ENCODE peak calls at places on chromosomes 4 and X, in four cellular contexts. J is HCT116, M is SK-N-SH, K is H1. A is an unnamed sample.

GRCh38 chr4:40688446-40689095 is 58.9 kb upstream of the RBM47 start:
- DNase-seq in J (no peak), M (no peak), K (no peak), A (no peak)

GRCh38 chr4:24736066-24736465 is 59.3 kb upstream of the SOD3 start:
- DNase-seq in J (peak; percentile 27), M (no peak), K (no peak), A (no peak)

GRCh38 chr4:182795446-182796238 is 121.5 kb downstream of the DCTD start:
- DNase-seq in J (no peak), M (no peak), K (no peak), A (no peak)

GRCh38 chr4:22385615-22386014 is 130.3 kb downstream of the ADGRA3 start:
- DNase-seq in J (peak; percentile 59), M (no peak), K (no peak), A (no peak)

GRCh38 chr4:43089730-43090129 is 197.2 kb downstream of the GRXCR1 start:
- DNase-seq in J (no peak), M (no peak), K (no peak), A (no peak)

GRCh38 chrX:40325161-40325560 is 227.4 kb upstream of the BCOR start:
- DNase-seq in J (no peak), M (no peak), K (no peak), A (no peak)

GRCh38 chr4:82104578-82104977 is 269.2 kb downstream of the HNRNPD start:
- DNase-seq in J (no peak), M (no peak), K (peak; percentile 7), A (no peak)

GRCh38 chrX:118392726-118393125 is 46.8 kb downstream of the WDR44 start:
- DNase-seq in J (no peak), M (no peak), K (no peak), A (no peak)

GRCh38 chr4:78370625-78371372 is 180.8 kb upstream of the ANXA3 start:
- DNase-seq in J (no peak), M (no peak), K (no peak), A (peak; percentile 37)

GRCh38 chr4:186701273-186701672 is 22.4 kb downstream of the FAT1 start:
- DNase-seq in J (no peak), M (no peak), K (no peak), A (no peak)

GRCh38 chr4:107520368-107520767 is 199.7 kb downstream of the PAPSS1 start:
- DNase-seq in J (no peak), M (no peak), K (no peak), A (no peak)

GRCh38 chr4:40210776-40211175 is 13.9 kb downstream of the RHOH start:
- DNase-seq in J (no peak), M (no peak), K (no peak), A (no peak)

GRCh38 chr4:65861993-65862392 is 191.7 kb upstream of the EPHA5 start:
- DNase-seq in J (no peak), M (no peak), K (no peak), A (no peak)

GRCh38 chr4:138499627-138500026 is 257.5 kb upstream of the SLC7A11 start:
- DNase-seq in J (no peak), M (no peak), K (no peak), A (no peak)

GRCh38 chr4:150491132-150492049 is 90.6 kb upstream of the MAB21L2 start:
- DNase-seq in J (no peak), M (no peak), K (no peak), A (no peak)

GRCh38 chr4:88134536-88135361 is 23.7 kb downstream of the ABCG2 start:
- DNase-seq in J (no peak), M (no peak), K (no peak), A (no peak)

GRCh38 chr4:120071192-120071795 is 4.6 kb upstream of the MAD2L1 start:
- DNase-seq in J (peak; percentile 57), M (peak; percentile 24), K (no peak), A (no peak)

GRCh38 chrX:38514014-38514854 is 47.1 kb upstream of the TSPAN7 start:
- DNase-seq in J (no peak), M (no peak), K (no peak), A (no peak)

GRCh38 chr4:89572224-89572858 is 264.6 kb downstream of the SNCA start:
- DNase-seq in J (no peak), M (no peak), K (no peak), A (no peak)

GRCh38 chr4:30801876-30802275 is 81.7 kb downstream of the PCDH7 start:
- DNase-seq in J (no peak), M (no peak), K (no peak), A (no peak)

GRCh38 chr4:117971406-117971805 is 62.9 kb upstream of the NDST3 start:
- DNase-seq in J (no peak), M (no peak), K (no peak), A (no peak)

GRCh38 chr4:46274717-46275116 is 115.2 kb downstream of the GABRA2 start:
- DNase-seq in J (no peak), M (no peak), K (no peak), A (no peak)
- TF ChIP-seq JUND in J (no peak), M (no peak), K (no peak), A (no peak)

GRCh38 chrX:153662266-153662665 is 11.3 kb downstream of the PNCK start:
- DNase-seq in J (peak; percentile 51), M (peak; percentile 27), K (no peak), A (no peak)
- TF ChIP-seq JUND in J (no peak), M (no peak), K (no peak), A (no peak)

DNA sequence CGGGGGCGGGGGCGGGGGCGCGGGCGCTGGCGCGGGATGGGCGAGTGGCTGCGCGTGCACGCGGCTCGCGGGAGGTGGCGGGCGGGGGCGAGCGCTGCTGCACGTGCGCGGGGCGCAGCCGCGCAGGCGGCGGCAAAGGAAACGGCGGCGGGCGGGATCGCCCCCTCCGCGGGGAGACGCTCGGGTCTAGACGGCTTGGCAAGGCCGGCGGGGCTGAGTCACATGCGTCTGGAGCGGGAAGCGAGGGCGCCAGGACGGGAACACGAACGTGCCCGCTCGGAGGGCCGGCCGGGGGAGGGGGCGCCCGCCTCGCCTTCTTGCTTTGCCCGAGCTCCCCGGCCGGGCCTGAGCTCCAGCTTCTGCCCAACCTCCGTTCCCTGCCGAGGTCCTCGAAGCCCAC is 4.3 kb upstream of the HAUS7 start:
- DNase-seq in J (no peak), M (no peak), K (no peak), A (no peak)
- TF ChIP-seq JUND in J (no peak), M (no peak), K (no peak), A (no peak)

DNA sequence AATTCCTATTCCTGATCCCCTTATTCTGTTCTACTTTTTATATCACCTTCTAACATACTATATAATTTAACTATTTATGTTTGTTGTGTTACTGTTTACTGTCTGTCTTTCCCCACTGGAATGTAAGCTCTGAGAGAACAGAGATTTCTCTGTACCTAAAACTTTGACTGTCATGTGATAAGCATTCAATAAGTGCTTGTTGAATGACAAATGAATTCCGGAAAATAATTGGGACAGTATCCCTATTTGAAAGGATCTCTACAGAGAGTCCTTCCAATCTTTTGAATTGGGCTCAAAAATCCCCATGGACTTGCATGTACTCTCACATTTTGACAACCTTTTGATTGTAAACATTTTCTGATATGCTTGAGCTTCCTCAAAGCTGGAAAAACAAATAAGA is 1.6 kb upstream of the MMGT1 start:
- DNase-seq in J (no peak), M (no peak), K (no peak), A (no peak)
- TF ChIP-seq JUND in J (no peak), M (no peak), K (no peak), A (no peak)

A was measured in T47D.